ENCODE peak calls at places on chromosome 21, in nine cellular contexts. E is mammary epithelial cell, P is AG09309, S is kidney epithelial cell, X is astrocyte, M is cardiac muscle cell, K is A673, Y is K562, T is neural crest cell. W is an unnamed sample.

GRCh38 chr21:30463713-30464112 is 16.5 kb downstream of the KRTAP19-1 start:
- DNase-seq in S (no peak), M (peak), P (no peak), X (no peak), K (peak), Y (peak), T (no peak), E (peak), W (no peak)

GRCh38 chr21:31505975-31506374 is 153.5 kb upstream of the SOD1 start:
- DNase-seq in T (no peak), P (no peak), K (peak), M (no peak), X (no peak), E (no peak), Y (no peak), S (no peak), W (no peak)

GRCh38 chr21:44509539-44509938 is 30.5 kb downstream of the KRTAP10-1 start:
- DNase-seq in X (no peak), Y (no peak), P (no peak), M (no peak), K (no peak), S (no peak), E (peak), T (no peak), W (no peak)

GRCh38 chr21:42942244-42942643 is 16.8 kb upstream of the ERVH48-1 start:
- DNase-seq in K (no peak), X (no peak), P (no peak), T (no peak), Y (no peak), E (peak), S (no peak), M (no peak), W (no peak)

GRCh38 chr21:27513016-27513415 is 546.1 kb upstream of the ADAMTS5 start:
- DNase-seq in K (no peak), P (no peak), Y (no peak), M (no peak), X (peak), E (peak), T (no peak), S (no peak), W (no peak)

GRCh38 chr21:45279446-45280177 is 8.1 kb downstream of the POFUT2 start:
- DNase-seq in K (no peak), S (no peak), M (no peak), X (no peak), P (no peak), E (no peak), T (no peak), Y (no peak), W (no peak)

GRCh38 chr21:41932191-41932575 is 21.6 kb downstream of the C2CD2 start:
- DNase-seq in K (no peak), X (peak), E (peak), S (peak), M (no peak), P (peak), Y (peak), T (no peak), W (no peak)

GRCh38 chr21:44464351-44464750 is 9.0 kb downstream of the LRRC3 start:
- DNase-seq in S (no peak), T (no peak), K (no peak), E (no peak), Y (no peak), P (no peak), X (no peak), M (no peak), W (no peak)

GRCh38 chr21:32249551-32250280 is 29.1 kb downstream of the MIS18A start:
- DNase-seq in S (no peak), T (no peak), E (no peak), P (no peak), M (no peak), Y (no peak), X (no peak), K (no peak), W (no peak)

GRCh38 chr21:28727809-28728208 is 264.9 kb downstream of the LTN1 start:
- DNase-seq in E (no peak), S (no peak), K (no peak), P (no peak), T (no peak), Y (no peak), M (no peak), X (no peak), W (no peak)

GRCh38 chr21:21187579-21187978 is 189.4 kb downstream of the NCAM2 start:
- DNase-seq in M (no peak), P (no peak), K (no peak), T (no peak), Y (no peak), E (no peak), X (no peak), S (no peak), W (no peak)

GRCh38 chr21:42375141-42375905 is 9.0 kb upstream of the TFF1 start:
- DNase-seq in X (no peak), K (no peak), M (no peak), Y (no peak), E (no peak), T (no peak), P (no peak), S (no peak), W (no peak)

GRCh38 chr21:41763398-41763931 is 3.4 kb downstream of the RIPK4 start:
- DNase-seq in T (no peak), S (no peak), Y (no peak), E (peak), M (peak), K (peak), X (no peak), P (no peak), W (no peak)

GRCh38 chr21:28734522-28735175 is 258.0 kb downstream of the LTN1 start:
- DNase-seq in P (no peak), S (peak), M (no peak), Y (no peak), E (peak), T (no peak), K (no peak), X (no peak), W (no peak)

GRCh38 chr21:30102881-30103280 is 63.7 kb downstream of the CLDN17 start:
- DNase-seq in S (no peak), E (no peak), P (no peak), M (no peak), T (no peak), K (no peak), Y (no peak), X (no peak), W (no peak)

GRCh38 chr21:45004481-45005263 is 64.8 kb downstream of the SLX9 start:
- DNase-seq in X (peak), M (no peak), P (no peak), T (no peak), Y (peak), K (no peak), S (no peak), E (peak), W (no peak)

GRCh38 chr21:41758550-41758949 is 8.3 kb downstream of the RIPK4 start:
- DNase-seq in T (no peak), K (no peak), S (no peak), E (peak), Y (no peak), P (no peak), M (no peak), X (no peak), W (no peak)

GRCh38 chr21:14687277-14687642 is 141.1 kb upstream of the SAMSN1 start:
- DNase-seq in Y (no peak), P (no peak), S (no peak), M (no peak), E (no peak), X (no peak), T (no peak), K (no peak), W (peak)

GRCh38 chr21:29436143-29436542 is 137.4 kb downstream of the BACH1 start:
- DNase-seq in P (no peak), X (peak), M (no peak), K (peak), T (no peak), S (no peak), Y (no peak), E (no peak), W (no peak)

GRCh38 chr21:45517249-45518065 is 24.8 kb downstream of the SLC19A1 start:
- DNase-seq in M (no peak), T (no peak), K (no peak), X (no peak), Y (no peak), E (no peak), S (no peak), P (no peak), W (peak)

GRCh38 chr21:44300262-44300959 is 558 bp downstream of the PFKL start:
- DNase-seq in Y (peak), X (peak), T (peak), M (peak), P (no peak), K (peak), E (peak), S (no peak), W (peak)

GRCh38 chr21:43316156-43316845 is 110.6 kb downstream of the SIK1 start:
- DNase-seq in K (no peak), Y (no peak), M (no peak), P (no peak), E (no peak), S (no peak), T (no peak), X (no peak), W (no peak)

GRCh38 chr21:41593051-41593783 is 85.3 kb upstream of the TMPRSS2 start:
- DNase-seq in P (no peak), X (no peak), Y (no peak), S (no peak), K (no peak), E (no peak), M (no peak), T (no peak), W (no peak)

GRCh38 chr21:24514081-24514733 is 1093.1 kb downstream of the MRPL39 start:
- DNase-seq in K (peak), P (no peak), M (peak), E (no peak), X (no peak), T (no peak), Y (no peak), S (no peak), W (no peak)

GRCh38 chr21:22791986-22792560 is 1793.9 kb downstream of the NCAM2 start:
- DNase-seq in Y (peak), S (peak), M (peak), E (no peak), K (peak), P (no peak), X (peak), T (peak), W (peak)

GRCh38 chr21:15706686-15707085 is 23.1 kb upstream of the USP25 start:
- DNase-seq in M (no peak), K (no peak), T (no peak), S (peak), E (peak), Y (no peak), X (peak), P (peak), W (no peak)

GRCh38 chr21:38758815-38759214 is 46.9 kb upstream of the ETS2 start:
- DNase-seq in Y (no peak), P (no peak), T (no peak), X (no peak), M (no peak), S (no peak), E (no peak), K (no peak), W (no peak)

GRCh38 chr21:34511154-34511553 is 856 bp downstream of the KCNE1 start:
- DNase-seq in P (no peak), X (no peak), E (peak), M (no peak), Y (no peak), S (no peak), T (no peak), K (no peak), W (no peak)
- TF ChIP-seq CTCF in P (no peak), X (no peak), E (no peak), M (no peak), Y (no peak), S (no peak), T (no peak), K (no peak), W (no peak)

DNA sequence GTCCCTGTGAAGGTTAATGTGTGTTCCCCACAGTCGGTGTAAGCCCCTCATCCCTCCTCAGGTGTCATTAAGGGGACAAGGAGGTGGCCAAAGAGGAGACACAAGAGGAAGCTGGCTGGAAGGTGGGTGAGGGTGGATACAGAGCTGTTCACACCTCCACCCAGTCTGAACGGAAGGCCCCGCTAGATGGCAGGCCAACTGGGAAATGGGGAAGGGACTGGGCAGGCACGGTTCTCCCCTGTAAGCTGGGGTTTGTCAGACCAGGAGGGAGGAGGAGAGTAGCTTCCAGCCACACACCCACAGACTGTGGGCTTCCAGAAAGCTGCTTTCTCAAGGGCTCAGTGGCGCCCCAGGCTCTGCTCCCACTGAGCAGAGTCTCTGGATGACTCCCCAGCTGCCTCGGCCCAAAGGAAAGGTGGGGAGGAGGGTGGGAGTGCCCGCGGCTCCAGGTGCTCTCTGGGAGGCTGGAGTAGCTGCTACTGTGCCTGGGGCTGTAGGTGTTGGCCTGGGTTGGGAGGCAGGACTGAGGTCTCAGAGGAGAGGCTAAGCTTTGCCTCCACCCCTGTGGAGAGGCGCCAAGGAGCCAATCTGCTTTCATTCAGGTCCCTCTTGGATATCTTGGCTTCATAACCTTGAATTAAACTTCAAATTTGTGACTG is 41.2 kb downstream of the PCP4 start:
- DNase-seq in Y (no peak), K (no peak), S (no peak), T (no peak), M (no peak), E (no peak), X (no peak), P (no peak), W (no peak)
- TF ChIP-seq CTCF in Y (no peak), K (no peak), S (no peak), T (no peak), M (no peak), E (no peak), X (no peak), P (no peak), W (no peak)

GRCh38 chr21:37073417-37074194 is 552 bp downstream of the TTC3 start:
- DNase-seq in K (peak), E (no peak), M (peak), S (no peak), Y (peak), T (no peak), X (peak), P (no peak), W (peak)
- TF ChIP-seq CTCF in K (peak), E (no peak), M (peak), S (no peak), Y (peak), T (no peak), X (no peak), P (peak), W (peak)

DNA sequence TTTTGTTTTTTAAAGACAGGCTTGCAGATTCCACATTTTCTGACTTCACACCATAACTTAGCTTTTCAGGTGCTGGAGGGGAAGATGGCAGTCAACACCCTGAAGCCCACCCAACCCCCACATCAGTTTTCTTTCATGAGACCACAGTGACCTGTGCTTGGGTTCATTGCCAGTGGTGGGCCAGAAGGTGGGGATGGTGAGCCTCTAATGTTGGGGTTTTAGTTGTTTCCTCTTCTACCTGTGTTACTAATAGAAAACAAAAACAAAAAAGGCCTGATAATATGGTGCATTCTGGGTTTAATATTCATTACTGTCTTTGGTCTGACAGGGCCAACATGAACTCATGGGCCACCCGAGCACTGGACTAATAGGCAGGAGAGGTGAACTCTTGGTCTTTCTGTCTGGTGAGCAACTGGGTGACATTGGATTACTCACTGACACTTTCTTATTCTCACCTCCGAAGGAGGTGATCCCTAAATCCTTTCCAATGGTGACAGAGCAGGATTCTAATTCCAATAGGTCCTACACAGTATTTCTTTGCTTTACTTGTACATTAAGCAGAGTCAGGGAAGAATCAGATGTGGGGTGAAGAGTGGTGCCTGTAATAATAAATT is 132.8 kb downstream of the CLIC6 start:
- DNase-seq in X (no peak), P (no peak), Y (peak), E (no peak), M (no peak), K (no peak), S (no peak), T (no peak), W (peak)
- TF ChIP-seq CTCF in X (peak), P (peak), Y (peak), E (no peak), M (peak), K (no peak), S (peak), T (peak), W (peak)